ENCODE peak calls at places on chromosome 13, in four cellular contexts. Q is K562, N is GM12878, J is HepG2. Z is an unnamed sample.

GRCh38 chr13:112965103-112965502 is 3.9 kb upstream of the MCF2L start:
- DNase-seq in Q (no peak), N (no peak), J (no peak), Z (no peak)

GRCh38 chr13:98706446-98707110 is 45.9 kb downstream of the SLC15A1 start:
- DNase-seq in Q (no peak), N (peak), J (peak), Z (no peak)

GRCh38 chr13:48297131-48297786 is 6.3 kb upstream of the RB1 start:
- DNase-seq in Q (no peak), N (no peak), J (no peak), Z (no peak)

GRCh38 chr13:36346222-36347083 is at the start of gene SPART:
- DNase-seq in Q (peak), N (peak), J (peak), Z (peak)

GRCh38 chr13:91185294-91185863 is 162.1 kb upstream of the MIR17HG start:
- DNase-seq in Q (no peak), N (no peak), J (peak), Z (no peak)

GRCh38 chr13:51015973-51016372 is 95.1 kb downstream of the C13orf42 start:
- DNase-seq in Q (no peak), N (no peak), J (no peak), Z (no peak)

GRCh38 chr13:95304446-95304845 is 3.2 kb upstream of the ABCC4 start:
- DNase-seq in Q (no peak), N (no peak), J (no peak), Z (no peak)

GRCh38 chr13:55517312-55517711 is 1623.4 kb upstream of the PRR20A start:
- DNase-seq in Q (no peak), N (no peak), J (no peak), Z (peak)

GRCh38 chr13:76822691-76823267 is 63.4 kb downstream of the KCTD12 start:
- DNase-seq in Q (no peak), N (no peak), J (no peak), Z (no peak)

GRCh38 chr13:113448885-113449692 is 4.2 kb downstream of the ADPRHL1 start:
- DNase-seq in Q (peak), N (peak), J (peak), Z (no peak)

GRCh38 chr13:35882722-35883497 is 248.3 kb downstream of the DCLK1 start:
- DNase-seq in Q (no peak), N (no peak), J (no peak), Z (peak)

GRCh38 chr13:94825507-94825906 is 113.2 kb upstream of the SOX21 start:
- DNase-seq in Q (no peak), N (no peak), J (no peak), Z (peak)

GRCh38 chr13:40179882-40180281 is 486.6 kb downstream of the FOXO1 start:
- DNase-seq in Q (no peak), N (no peak), J (no peak), Z (no peak)

GRCh38 chr13:44969858-44970484 is 19.3 kb downstream of the NUFIP1 start:
- DNase-seq in Q (peak), N (no peak), J (peak), Z (no peak)

GRCh38 chr13:77544365-77544764 is 8.9 kb downstream of the SCEL start:
- DNase-seq in Q (no peak), N (no peak), J (no peak), Z (no peak)

GRCh38 chr13:27188239-27188638 is 16.6 kb upstream of the USP12 start:
- DNase-seq in Q (no peak), N (no peak), J (no peak), Z (no peak)

GRCh38 chr13:103130681-103131210 is 64.5 kb upstream of the SLC10A2 start:
- DNase-seq in Q (no peak), N (peak), J (peak), Z (no peak)

GRCh38 chr13:48493851-48494250 is 39.0 kb downstream of the RCBTB2 start:
- DNase-seq in Q (no peak), N (no peak), J (no peak), Z (no peak)

GRCh38 chr13:75770164-75771145 is 134.3 kb downstream of the LMO7 start:
- DNase-seq in Q (no peak), N (no peak), J (no peak), Z (no peak)

GRCh38 chr13:53143757-53144320 is 115.2 kb downstream of the OLFM4 start:
- DNase-seq in Q (no peak), N (no peak), J (no peak), Z (no peak)

GRCh38 chr13:106173346-106173745 is 362.1 kb downstream of the EFNB2 start:
- DNase-seq in Q (no peak), N (no peak), J (no peak), Z (no peak)

GRCh38 chr13:77516342-77516789 is 19.1 kb upstream of the SCEL start:
- DNase-seq in Q (no peak), N (no peak), J (no peak), Z (no peak)

GRCh38 chr13:113544896-113545295 is 39.7 kb upstream of the TFDP1 start:
- DNase-seq in Q (no peak), N (no peak), J (no peak), Z (no peak)

GRCh38 chr13:113954046-113954841 is 19.6 kb downstream of the C13orf46 start:
- DNase-seq in Q (no peak), N (no peak), J (no peak), Z (no peak)

GRCh38 chr13:94249512-94249911 is 230.0 kb downstream of the DCT start:
- DNase-seq in Q (no peak), N (no peak), J (peak), Z (no peak)

DNA sequence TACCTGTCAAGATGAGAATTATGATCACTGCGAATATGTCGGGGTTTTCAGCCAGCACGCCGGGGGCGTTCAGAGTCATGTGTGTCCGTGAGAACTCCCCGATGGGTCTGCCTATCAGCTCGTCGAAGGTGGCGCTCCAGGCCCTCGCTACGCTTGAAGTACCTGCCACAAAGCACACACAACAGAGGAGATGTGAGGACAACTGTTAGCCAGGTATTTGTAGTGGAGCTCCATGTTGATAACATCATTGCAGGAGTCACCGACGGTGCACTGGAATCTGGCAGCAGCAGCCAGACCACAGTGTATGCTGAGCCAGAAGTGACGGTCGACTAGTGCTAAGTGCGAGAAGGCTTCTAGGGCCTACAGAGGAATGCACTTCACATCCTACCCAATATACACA is 62.7 kb downstream of the SLC7A1 start:
- DNase-seq in Q (no peak), N (no peak), J (no peak), Z (no peak)
- TF ChIP-seq ETV6 in Q (no peak), N (no peak), J (no peak), Z (no peak)

GRCh38 chr13:42477588-42478190 is 96.3 kb upstream of the TNFSF11 start:
- DNase-seq in Q (no peak), N (no peak), J (no peak), Z (no peak)
- TF ChIP-seq ETV6 in Q (no peak), N (no peak), J (no peak), Z (no peak)

GRCh38 chr13:109707044-109707794 is 79.2 kb downstream of the IRS2 start:
- DNase-seq in Q (no peak), N (no peak), J (no peak), Z (no peak)
- TF ChIP-seq ETV6 in Q (no peak), N (no peak), J (no peak), Z (no peak)

GRCh38 chr13:111575276-111575675 is 254.8 kb downstream of the TEX29 start:
- DNase-seq in Q (no peak), N (no peak), J (no peak), Z (no peak)

GRCh38 chr13:111577429-111577828 is 257.0 kb downstream of the TEX29 start:
- DNase-seq in Q (no peak), N (no peak), J (no peak), Z (no peak)

GRCh38 chr13:111573801-111574200 is 253.4 kb downstream of the TEX29 start:
- DNase-seq in Q (no peak), N (no peak), J (no peak), Z (no peak)

GRCh38 chr13:111575719-111576118 is 255.3 kb downstream of the TEX29 start:
- DNase-seq in Q (no peak), N (no peak), J (no peak), Z (no peak)

GRCh38 chr13:111577956-111578595 is 257.6 kb downstream of the TEX29 start:
- DNase-seq in Q (no peak), N (no peak), J (no peak), Z (no peak)
- TF ChIP-seq ETV6 in Q (no peak), N (no peak), J (no peak), Z (no peak)

GRCh38 chr13:32473650-32474049 is 45.7 kb upstream of the N4BP2L1 start:
- DNase-seq in Q (no peak), N (no peak), J (no peak), Z (no peak)

GRCh38 chr13:32472194-32472621 is 44.3 kb upstream of the N4BP2L1 start:
- DNase-seq in Q (no peak), N (peak), J (no peak), Z (no peak)

GRCh38 chr13:32475403-32475802 is 47.5 kb upstream of the N4BP2L1 start:
- DNase-seq in Q (peak), N (no peak), J (no peak), Z (no peak)

GRCh38 chr13:32468502-32469147 is 40.7 kb upstream of the N4BP2L1 start:
- DNase-seq in Q (peak), N (no peak), J (no peak), Z (no peak)

GRCh38 chr13:32471187-32471922 is 43.4 kb upstream of the N4BP2L1 start:
- DNase-seq in Q (peak), N (no peak), J (no peak), Z (no peak)
- TF ChIP-seq ETV6 in Q (no peak), N (no peak), J (no peak), Z (no peak)

GRCh38 chr13:30337061-30337601 is 29.8 kb upstream of the KATNAL1 start:
- DNase-seq in Q (peak), N (no peak), J (no peak), Z (no peak)

GRCh38 chr13:30333601-30334000 is 26.2 kb upstream of the KATNAL1 start:
- DNase-seq in Q (no peak), N (no peak), J (no peak), Z (no peak)

GRCh38 chr13:30332516-30333165 is 25.3 kb upstream of the KATNAL1 start:
- DNase-seq in Q (no peak), N (no peak), J (no peak), Z (no peak)

GRCh38 chr13:30331331-30331771 is 24.0 kb upstream of the KATNAL1 start:
- DNase-seq in Q (no peak), N (no peak), J (no peak), Z (no peak)

GRCh38 chr13:30334663-30335386 is 27.5 kb upstream of the KATNAL1 start:
- DNase-seq in Q (peak), N (no peak), J (peak), Z (peak)
- TF ChIP-seq ETV6 in Q (no peak), N (no peak), J (no peak), Z (no peak)

DNA sequence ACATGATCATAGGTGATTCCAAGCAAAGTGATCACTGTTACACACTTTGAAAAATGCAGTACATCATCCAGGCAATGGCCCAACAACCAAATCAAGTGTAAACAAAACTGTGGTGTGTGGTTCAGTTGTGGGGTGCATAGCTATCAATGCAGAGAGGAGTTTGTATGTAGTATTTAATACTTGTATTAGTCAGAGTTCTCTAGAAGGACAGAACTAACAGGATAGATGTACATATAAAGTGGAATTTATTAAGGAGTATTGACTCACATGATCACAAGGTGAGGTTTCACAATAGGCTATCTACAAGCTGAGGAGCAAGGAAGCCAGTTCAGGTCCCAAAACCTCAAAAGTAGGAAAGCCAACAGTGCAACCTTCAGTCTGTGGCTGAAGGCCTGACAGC is 249.3 kb upstream of the HTR2A start:
- DNase-seq in Q (no peak), N (no peak), J (no peak), Z (no peak)
- TF ChIP-seq ETV6 in Q (no peak), N (no peak), J (no peak), Z (no peak)

GRCh38 chr13:54383604-54384003 is 1355.0 kb downstream of the OLFM4 start:
- DNase-seq in Q (no peak), N (no peak), J (no peak), Z (no peak)
- TF ChIP-seq ETV6 in Q (no peak), N (no peak), J (no peak), Z (no peak)

DNA sequence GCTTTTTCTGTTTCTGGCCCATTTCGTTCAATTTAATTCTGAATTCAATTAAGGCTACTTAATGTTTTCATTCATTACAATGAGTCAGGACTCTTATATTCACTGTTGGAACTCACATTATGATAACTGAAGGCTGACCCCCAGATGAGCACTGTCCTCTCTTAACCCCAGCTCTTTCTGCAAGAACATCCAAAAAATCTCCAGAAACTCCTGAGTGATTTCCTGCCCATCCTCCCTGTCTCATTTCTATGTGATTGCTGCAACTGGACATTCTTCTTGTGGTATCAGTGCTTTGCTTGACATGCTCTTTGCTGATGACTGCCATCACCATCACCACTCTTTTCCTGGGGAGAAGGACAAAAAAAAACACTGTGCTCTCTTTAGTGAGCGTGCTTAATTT is 240.3 kb downstream of the SPRY2 start:
- DNase-seq in Q (no peak), N (no peak), J (no peak), Z (no peak)
- TF ChIP-seq ETV6 in Q (no peak), N (no peak), J (no peak), Z (no peak)

DNA sequence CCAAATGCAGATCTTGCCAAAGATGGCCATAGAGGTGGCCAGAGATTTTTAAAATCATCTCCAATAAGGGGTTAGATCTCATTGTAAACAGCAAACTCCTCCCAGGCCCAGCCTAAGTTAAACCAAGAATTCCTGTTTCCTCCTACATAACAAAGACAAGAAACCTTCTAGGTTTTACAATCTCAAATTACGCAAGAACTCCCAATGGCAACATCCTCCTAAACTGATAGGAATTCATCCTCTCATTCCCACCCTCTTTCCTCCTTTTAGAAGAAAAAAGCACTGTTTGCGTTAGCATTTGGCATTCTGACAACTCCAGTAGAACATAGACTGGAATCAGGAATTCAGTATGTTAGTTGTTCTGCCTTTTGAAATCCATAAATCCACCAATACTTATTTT is 14.6 kb downstream of the PROSER1 start:
- DNase-seq in Q (no peak), N (no peak), J (no peak), Z (no peak)
- TF ChIP-seq ETV6 in Q (no peak), N (no peak), J (no peak), Z (no peak)